ENCODE peak calls at places on chromosomes 2 and 18, in nine cellular contexts. One of them, this sample, is unnamed. For H3K4me1, the result is how much of the 10 kb centered on the place peaks cover.

GRCh38 chr2:39123436-39123999 is 2.7 kb upstream of the SOS1 start:
- DNase-seq in colonic mucosa: no peak
- DNase-seq in NT2/D1: no peak
- DNase-seq in esophagus squamous epithelium: no peak
- DNase-seq in aorta: no peak
- DNase-seq in tibial nerve: no peak
- DNase-seq in effector memory CD4-positive, alpha-beta T cell: no peak
- DNase-seq in small intestine: no peak
- DNase-seq in sigmoid colon: no peak
- DNase-seq in this sample: no peak

GRCh38 chr2:127413782-127414743 is 4.2 kb upstream of the PROC start:
- DNase-seq in colonic mucosa: no peak
- DNase-seq in NT2/D1: no peak
- DNase-seq in esophagus squamous epithelium: no peak
- DNase-seq in aorta: no peak
- DNase-seq in tibial nerve: no peak
- DNase-seq in effector memory CD4-positive, alpha-beta T cell: no peak
- DNase-seq in small intestine: no peak
- DNase-seq in sigmoid colon: no peak
- DNase-seq in this sample: no peak

GRCh38 chr2:9261231-9261883 is 54.7 kb downstream of the ASAP2 start:
- DNase-seq in colonic mucosa: no peak
- DNase-seq in NT2/D1: no peak
- DNase-seq in esophagus squamous epithelium: no peak
- DNase-seq in aorta: peak
- DNase-seq in tibial nerve: no peak
- DNase-seq in effector memory CD4-positive, alpha-beta T cell: no peak
- DNase-seq in small intestine: peak
- DNase-seq in sigmoid colon: peak
- DNase-seq in this sample: no peak

GRCh38 chr18:48931680-48932461 is 18.9 kb downstream of the SMAD7 start:
- DNase-seq in colonic mucosa: no peak
- DNase-seq in NT2/D1: no peak
- DNase-seq in esophagus squamous epithelium: no peak
- DNase-seq in aorta: no peak
- DNase-seq in tibial nerve: no peak
- DNase-seq in effector memory CD4-positive, alpha-beta T cell: no peak
- DNase-seq in small intestine: no peak
- DNase-seq in sigmoid colon: no peak
- DNase-seq in this sample: no peak

GRCh38 chr2:210128961-210129360 is 42.2 kb downstream of the KANSL1L start:
- DNase-seq in colonic mucosa: peak
- DNase-seq in NT2/D1: no peak
- DNase-seq in esophagus squamous epithelium: no peak
- DNase-seq in aorta: no peak
- DNase-seq in tibial nerve: no peak
- DNase-seq in effector memory CD4-positive, alpha-beta T cell: no peak
- DNase-seq in small intestine: peak
- DNase-seq in sigmoid colon: no peak
- DNase-seq in this sample: no peak

GRCh38 chr2:187390891-187391290 is 57.2 kb downstream of the CALCRL start:
- DNase-seq in colonic mucosa: no peak
- DNase-seq in NT2/D1: no peak
- DNase-seq in esophagus squamous epithelium: no peak
- DNase-seq in aorta: no peak
- DNase-seq in tibial nerve: no peak
- DNase-seq in effector memory CD4-positive, alpha-beta T cell: no peak
- DNase-seq in small intestine: no peak
- DNase-seq in sigmoid colon: no peak
- DNase-seq in this sample: no peak

GRCh38 chr2:9473308-9473984 is 905 bp upstream of the IAH1 start:
- DNase-seq in colonic mucosa: peak
- DNase-seq in NT2/D1: no peak
- DNase-seq in esophagus squamous epithelium: no peak
- DNase-seq in aorta: no peak
- DNase-seq in tibial nerve: no peak
- DNase-seq in effector memory CD4-positive, alpha-beta T cell: no peak
- DNase-seq in small intestine: peak
- DNase-seq in sigmoid colon: no peak
- DNase-seq in this sample: no peak

GRCh38 chr18:26574958-26575864 is 26.9 kb upstream of the KCTD1 start:
- DNase-seq in colonic mucosa: peak
- DNase-seq in NT2/D1: no peak
- DNase-seq in esophagus squamous epithelium: no peak
- DNase-seq in aorta: peak
- DNase-seq in tibial nerve: no peak
- DNase-seq in effector memory CD4-positive, alpha-beta T cell: no peak
- DNase-seq in small intestine: peak
- DNase-seq in sigmoid colon: peak
- DNase-seq in this sample: no peak

GRCh38 chr18:59988098-59988706 is 88.4 kb downstream of the PMAIP1 start:
- DNase-seq in colonic mucosa: peak
- DNase-seq in NT2/D1: peak
- DNase-seq in esophagus squamous epithelium: no peak
- DNase-seq in aorta: no peak
- DNase-seq in tibial nerve: no peak
- DNase-seq in effector memory CD4-positive, alpha-beta T cell: peak
- DNase-seq in small intestine: peak
- DNase-seq in sigmoid colon: no peak
- DNase-seq in this sample: no peak

GRCh38 chr2:203586151-203586550 is 51.0 kb upstream of the RAPH1 start:
- DNase-seq in colonic mucosa: no peak
- DNase-seq in NT2/D1: no peak
- DNase-seq in esophagus squamous epithelium: no peak
- DNase-seq in aorta: no peak
- DNase-seq in tibial nerve: no peak
- DNase-seq in effector memory CD4-positive, alpha-beta T cell: no peak
- DNase-seq in small intestine: no peak
- DNase-seq in sigmoid colon: no peak
- DNase-seq in this sample: no peak

GRCh38 chr2:115443550-115444185 is 1001.2 kb downstream of the DPP10 start:
- DNase-seq in colonic mucosa: no peak
- DNase-seq in NT2/D1: no peak
- DNase-seq in esophagus squamous epithelium: no peak
- DNase-seq in aorta: no peak
- DNase-seq in tibial nerve: no peak
- DNase-seq in effector memory CD4-positive, alpha-beta T cell: no peak
- DNase-seq in small intestine: no peak
- DNase-seq in sigmoid colon: no peak
- DNase-seq in this sample: no peak

GRCh38 chr2:158457092-158457825 is 507 bp downstream of the PKP4 start:
- DNase-seq in colonic mucosa: peak
- DNase-seq in NT2/D1: peak
- DNase-seq in esophagus squamous epithelium: no peak
- DNase-seq in aorta: peak
- DNase-seq in tibial nerve: peak
- DNase-seq in effector memory CD4-positive, alpha-beta T cell: peak
- DNase-seq in small intestine: peak
- DNase-seq in sigmoid colon: peak
- DNase-seq in this sample: no peak

GRCh38 chr18:76426738-76427305 is 68.2 kb downstream of the ZNF516 start:
- DNase-seq in colonic mucosa: no peak
- DNase-seq in NT2/D1: no peak
- DNase-seq in esophagus squamous epithelium: no peak
- DNase-seq in aorta: no peak
- DNase-seq in tibial nerve: peak
- DNase-seq in effector memory CD4-positive, alpha-beta T cell: no peak
- DNase-seq in small intestine: no peak
- DNase-seq in sigmoid colon: peak
- DNase-seq in this sample: no peak

GRCh38 chr2:235026649-235027557 is 75.1 kb downstream of the SH3BP4 start:
- DNase-seq in colonic mucosa: peak
- DNase-seq in NT2/D1: no peak
- DNase-seq in esophagus squamous epithelium: no peak
- DNase-seq in aorta: no peak
- DNase-seq in tibial nerve: no peak
- DNase-seq in effector memory CD4-positive, alpha-beta T cell: no peak
- DNase-seq in small intestine: peak
- DNase-seq in sigmoid colon: peak
- DNase-seq in this sample: no peak

GRCh38 chr2:235024191-235024611 is 72.4 kb downstream of the SH3BP4 start:
- DNase-seq in colonic mucosa: no peak
- DNase-seq in NT2/D1: no peak
- DNase-seq in esophagus squamous epithelium: no peak
- DNase-seq in aorta: no peak
- DNase-seq in tibial nerve: no peak
- DNase-seq in effector memory CD4-positive, alpha-beta T cell: no peak
- DNase-seq in small intestine: no peak
- DNase-seq in sigmoid colon: peak
- DNase-seq in this sample: no peak

GRCh38 chr2:235024951-235025773 is 73.3 kb downstream of the SH3BP4 start:
- DNase-seq in colonic mucosa: no peak
- DNase-seq in NT2/D1: no peak
- DNase-seq in esophagus squamous epithelium: no peak
- DNase-seq in aorta: no peak
- DNase-seq in tibial nerve: no peak
- DNase-seq in effector memory CD4-positive, alpha-beta T cell: no peak
- DNase-seq in small intestine: peak
- DNase-seq in sigmoid colon: peak
- DNase-seq in this sample: no peak

GRCh38 chr2:235027558-235028214 is 75.9 kb downstream of the SH3BP4 start:
- DNase-seq in colonic mucosa: no peak
- DNase-seq in NT2/D1: no peak
- DNase-seq in esophagus squamous epithelium: no peak
- DNase-seq in aorta: no peak
- DNase-seq in tibial nerve: no peak
- DNase-seq in effector memory CD4-positive, alpha-beta T cell: no peak
- DNase-seq in small intestine: no peak
- DNase-seq in sigmoid colon: peak
- DNase-seq in this sample: no peak

DNA sequence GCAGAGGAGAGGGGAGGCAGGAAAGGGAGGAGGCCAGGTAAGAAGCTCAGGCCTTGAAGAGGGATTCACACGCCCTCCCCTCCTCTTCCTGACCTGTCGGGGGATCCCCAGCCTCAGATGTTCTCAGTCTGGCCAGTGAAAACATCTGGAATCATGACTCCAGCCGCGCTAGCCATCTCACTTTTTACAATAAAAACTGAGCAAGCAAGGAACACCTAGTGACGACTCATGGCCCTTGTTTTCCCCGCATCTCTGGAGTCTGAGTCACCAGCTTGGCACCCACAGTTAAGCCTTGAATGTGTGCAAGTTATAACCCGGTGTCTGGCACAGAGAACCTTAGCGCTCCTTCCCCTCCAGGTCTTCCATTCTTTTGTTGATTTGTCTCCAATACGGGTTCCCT is 74.3 kb downstream of the SH3BP4 start:
- DNase-seq in colonic mucosa: no peak
- DNase-seq in NT2/D1: no peak
- DNase-seq in esophagus squamous epithelium: no peak
- DNase-seq in aorta: no peak
- DNase-seq in tibial nerve: no peak
- DNase-seq in effector memory CD4-positive, alpha-beta T cell: no peak
- DNase-seq in small intestine: peak
- DNase-seq in sigmoid colon: peak
- DNase-seq in this sample: no peak
- H3K4me1 ChIP-seq in colonic mucosa: under half
- H3K4me1 ChIP-seq in NT2/D1: under half
- H3K4me1 ChIP-seq in esophagus squamous epithelium: half or more
- H3K4me1 ChIP-seq in aorta: under half
- H3K4me1 ChIP-seq in tibial nerve: under half
- H3K4me1 ChIP-seq in effector memory CD4-positive, alpha-beta T cell: under half
- H3K4me1 ChIP-seq in small intestine: under half
- H3K4me1 ChIP-seq in sigmoid colon: under half
- H3K4me1 ChIP-seq in this sample: under half

DNA sequence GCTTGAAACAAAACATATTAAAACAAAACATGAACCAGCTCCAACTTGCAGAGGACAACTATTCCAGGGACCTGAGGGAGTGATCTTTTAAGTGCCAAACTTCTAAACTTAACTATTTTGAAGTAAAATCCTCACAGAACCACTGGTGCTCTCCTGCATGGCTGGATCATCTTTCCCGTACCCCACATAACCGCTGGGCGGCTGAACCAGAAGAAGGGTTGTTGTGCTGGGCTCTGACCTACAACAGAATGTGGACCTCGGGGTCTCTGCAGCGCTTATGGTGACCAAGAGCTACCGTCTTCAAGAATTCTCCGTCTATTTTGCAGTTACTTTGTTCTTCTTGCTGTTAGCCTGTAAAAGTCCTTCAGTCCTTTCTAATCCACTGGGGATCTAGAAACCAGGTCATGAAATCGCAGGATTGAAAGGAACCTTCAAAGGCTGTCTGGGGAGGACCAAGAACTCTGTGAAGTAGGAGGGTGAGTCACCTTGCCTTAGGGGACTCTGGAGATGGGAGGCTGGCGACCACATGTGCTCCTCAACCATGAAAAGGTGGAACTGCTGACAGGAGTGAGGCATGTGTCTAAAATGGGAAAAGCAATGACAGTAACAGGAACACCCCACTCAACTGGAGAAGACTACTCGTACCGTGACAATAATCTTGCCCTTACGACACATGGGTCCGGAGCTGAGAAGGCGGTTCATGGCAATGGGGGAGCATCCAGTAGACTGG is 46.6 kb downstream of the HDLBP start:
- DNase-seq in colonic mucosa: no peak
- DNase-seq in NT2/D1: no peak
- DNase-seq in esophagus squamous epithelium: no peak
- DNase-seq in aorta: no peak
- DNase-seq in tibial nerve: no peak
- DNase-seq in effector memory CD4-positive, alpha-beta T cell: no peak
- DNase-seq in small intestine: no peak
- DNase-seq in sigmoid colon: no peak
- DNase-seq in this sample: no peak
- H3K4me1 ChIP-seq in colonic mucosa: under half
- H3K4me1 ChIP-seq in NT2/D1: under half
- H3K4me1 ChIP-seq in esophagus squamous epithelium: under half
- H3K4me1 ChIP-seq in aorta: under half
- H3K4me1 ChIP-seq in tibial nerve: under half
- H3K4me1 ChIP-seq in effector memory CD4-positive, alpha-beta T cell: under half
- H3K4me1 ChIP-seq in small intestine: under half
- H3K4me1 ChIP-seq in sigmoid colon: under half
- H3K4me1 ChIP-seq in this sample: half or more

DNA sequence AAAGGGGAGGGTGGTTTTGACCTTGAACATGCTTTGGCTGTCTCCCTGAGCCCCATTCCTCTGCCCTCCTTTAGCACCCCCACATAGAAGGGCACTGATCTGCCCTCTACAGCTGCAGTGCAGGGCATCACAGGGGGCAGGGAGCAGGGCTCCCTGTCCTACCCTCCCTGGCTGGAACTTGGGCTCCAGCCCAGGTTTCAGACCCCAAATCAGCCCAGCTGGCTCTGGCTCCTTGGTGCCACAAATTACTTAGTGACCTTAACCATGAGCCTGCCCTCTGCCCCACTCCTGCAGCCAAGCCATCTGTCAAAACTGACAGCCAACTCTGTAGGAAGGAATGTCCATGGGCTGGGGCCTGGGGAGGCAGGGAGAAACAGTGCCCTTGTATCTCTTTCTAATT is 105.6 kb downstream of the MAPK4 start:
- DNase-seq in colonic mucosa: no peak
- DNase-seq in NT2/D1: no peak
- DNase-seq in esophagus squamous epithelium: no peak
- DNase-seq in aorta: no peak
- DNase-seq in tibial nerve: no peak
- DNase-seq in effector memory CD4-positive, alpha-beta T cell: no peak
- DNase-seq in small intestine: no peak
- DNase-seq in sigmoid colon: no peak
- DNase-seq in this sample: no peak
- H3K4me1 ChIP-seq in colonic mucosa: under half
- H3K4me1 ChIP-seq in NT2/D1: under half
- H3K4me1 ChIP-seq in esophagus squamous epithelium: under half
- H3K4me1 ChIP-seq in aorta: under half
- H3K4me1 ChIP-seq in tibial nerve: under half
- H3K4me1 ChIP-seq in effector memory CD4-positive, alpha-beta T cell: under half
- H3K4me1 ChIP-seq in small intestine: under half
- H3K4me1 ChIP-seq in sigmoid colon: under half
- H3K4me1 ChIP-seq in this sample: under half

GRCh38 chr2:68234405-68234804 is 17.9 kb downstream of the PPP3R1 start:
- DNase-seq in colonic mucosa: no peak
- DNase-seq in NT2/D1: no peak
- DNase-seq in esophagus squamous epithelium: no peak
- DNase-seq in aorta: no peak
- DNase-seq in tibial nerve: no peak
- DNase-seq in effector memory CD4-positive, alpha-beta T cell: no peak
- DNase-seq in small intestine: no peak
- DNase-seq in sigmoid colon: no peak
- DNase-seq in this sample: no peak
- H3K4me1 ChIP-seq in colonic mucosa: under half
- H3K4me1 ChIP-seq in NT2/D1: under half
- H3K4me1 ChIP-seq in esophagus squamous epithelium: half or more
- H3K4me1 ChIP-seq in aorta: under half
- H3K4me1 ChIP-seq in tibial nerve: half or more
- H3K4me1 ChIP-seq in effector memory CD4-positive, alpha-beta T cell: under half
- H3K4me1 ChIP-seq in small intestine: under half
- H3K4me1 ChIP-seq in sigmoid colon: half or more
- H3K4me1 ChIP-seq in this sample: under half

This sample was measured in esophagus muscularis mucosa.